ENCODE peak calls at places on chromosomes 2 and 18, in eight cellular contexts. C, G, X, Q, U, S, T and J are unnamed samples.

GRCh38 chr2:207868855-207869596 is 99.3 kb upstream of the FZD5 start:
- DNase-seq in U (no peak), G (no peak), T (no peak), C (no peak), Q (no peak), S (no peak), X (no peak), J (no peak)

GRCh38 chr2:224638338-224638823 is 53.2 kb upstream of the CUL3 start:
- DNase-seq in G (no peak), S (no peak), C (no peak), Q (no peak), T (no peak), U (no peak), X (peak), J (no peak)

GRCh38 chr2:186716899-186717811 is 23.3 kb downstream of the FAM171B start:
- DNase-seq in U (no peak), G (no peak), X (no peak), C (no peak), T (no peak), Q (no peak), S (no peak), J (no peak)

GRCh38 chr2:158011055-158011771 is 90.5 kb upstream of the UPP2 start:
- DNase-seq in X (no peak), S (no peak), G (no peak), T (no peak), Q (no peak), U (no peak), C (no peak), J (no peak)

GRCh38 chr2:74010087-74010541 is 25.4 kb downstream of the TET3 start:
- DNase-seq in C (no peak), X (peak), S (no peak), G (no peak), Q (peak), U (no peak), T (no peak), J (no peak)

GRCh38 chr2:105857076-105857740 is 112.5 kb downstream of the NCK2 start:
- DNase-seq in C (no peak), S (no peak), G (no peak), X (no peak), U (no peak), Q (no peak), T (no peak), J (peak)

GRCh38 chr2:28661589-28662001 is 90.0 kb upstream of the PPP1CB start:
- DNase-seq in T (no peak), X (no peak), U (no peak), C (no peak), S (no peak), Q (peak), G (peak), J (no peak)

GRCh38 chr2:101188683-101189405 is 37.7 kb upstream of the TBC1D8 start:
- DNase-seq in U (peak), T (peak), Q (no peak), S (peak), C (no peak), G (peak), X (peak), J (no peak)

GRCh38 chr2:219081701-219082331 is 21.1 kb upstream of the IHH start:
- DNase-seq in C (no peak), G (no peak), T (no peak), S (no peak), X (peak), U (no peak), Q (no peak), J (no peak)

GRCh38 chr18:27763936-27764335 is 413.0 kb downstream of the CDH2 start:
- DNase-seq in S (no peak), C (no peak), U (no peak), T (no peak), X (no peak), Q (no peak), G (no peak), J (no peak)

GRCh38 chr18:30855762-30856161 is 186.8 kb downstream of the DSC3 start:
- DNase-seq in T (no peak), G (no peak), C (no peak), U (no peak), X (no peak), S (no peak), Q (no peak), J (no peak)

GRCh38 chr18:13930964-13931363 is 15.6 kb upstream of the MC2R start:
- DNase-seq in T (no peak), Q (no peak), C (no peak), S (no peak), G (no peak), U (no peak), X (no peak), J (no peak)

GRCh38 chr2:120238728-120239487 is 13.7 kb upstream of the RALB start:
- DNase-seq in C (no peak), Q (no peak), G (peak), T (peak), U (no peak), S (no peak), X (peak), J (no peak)

GRCh38 chr2:118852605-118853128 is 5.2 kb upstream of the EN1 start:
- DNase-seq in G (no peak), S (peak), Q (no peak), C (no peak), X (no peak), U (peak), T (no peak), J (no peak)

GRCh38 chr2:112092286-112093041 is 37.4 kb downstream of the TMEM87B start:
- DNase-seq in T (peak), C (no peak), U (no peak), G (no peak), Q (no peak), X (no peak), S (no peak), J (no peak)

GRCh38 chr2:150866431-150866830 is 379.0 kb upstream of the RND3 start:
- DNase-seq in T (no peak), U (no peak), Q (no peak), S (no peak), C (no peak), G (no peak), X (no peak), J (no peak)

GRCh38 chr2:4673025-4673489 is 969.7 kb downstream of the DCDC2C start:
- DNase-seq in X (no peak), Q (no peak), C (no peak), U (no peak), T (no peak), S (no peak), G (peak), J (no peak)

GRCh38 chr18:52392160-52392559 is 52.2 kb downstream of the DCC start:
- DNase-seq in X (no peak), T (no peak), C (no peak), U (no peak), S (no peak), Q (no peak), G (no peak), J (no peak)

GRCh38 chr2:75716406-75716805 is 5.7 kb upstream of the GCFC2 start:
- DNase-seq in X (no peak), S (no peak), T (no peak), C (no peak), G (peak), Q (no peak), U (no peak), J (no peak)

GRCh38 chr2:236882931-236883330 is 202.8 kb upstream of the COPS8 start:
- DNase-seq in Q (no peak), U (no peak), X (no peak), C (no peak), G (no peak), T (no peak), S (no peak), J (no peak)

GRCh38 chr18:75895135-75895534 is 467.6 kb upstream of the SMIM21 start:
- DNase-seq in S (no peak), C (no peak), X (no peak), G (no peak), Q (no peak), T (no peak), U (no peak), J (no peak)

GRCh38 chr2:25388491-25388890 is 46.8 kb upstream of the DNMT3A start:
- DNase-seq in G (no peak), Q (no peak), C (no peak), S (no peak), X (no peak), T (no peak), U (no peak), J (peak)

GRCh38 chr2:73009177-73009839 is 62.2 kb downstream of the SFXN5 start:
- DNase-seq in X (no peak), T (no peak), Q (no peak), G (no peak), S (no peak), U (no peak), C (no peak), J (no peak)

GRCh38 chr2:72971036-72971435 is 53.7 kb downstream of the EMX1 start:
- DNase-seq in U (no peak), G (no peak), T (no peak), Q (no peak), S (no peak), X (no peak), C (no peak), J (no peak)

GRCh38 chr2:4255491-4255890 is 552.1 kb downstream of the DCDC2C start:
- DNase-seq in S (no peak), U (no peak), X (no peak), T (no peak), Q (no peak), C (no peak), G (no peak), J (no peak)

GRCh38 chr2:27255187-27255586 is 7.7 kb downstream of the SLC30A3 start:
- DNase-seq in U (no peak), G (no peak), S (no peak), C (no peak), X (no peak), Q (no peak), T (no peak), J (no peak)

GRCh38 chr2:109690822-109691541 is 76.8 kb downstream of the SOWAHC start:
- DNase-seq in T (no peak), U (no peak), S (peak), Q (no peak), C (no peak), G (no peak), X (peak), J (no peak)

GRCh38 chr2:27380626-27381556 is at the start of gene ZNF513:
- DNase-seq in T (peak), X (peak), G (peak), Q (peak), U (peak), S (peak), C (peak), J (peak)

GRCh38 chr2:239306274-239307220 is 94.3 kb downstream of the HDAC4 start:
- DNase-seq in Q (no peak), G (no peak), T (no peak), U (no peak), C (no peak), X (no peak), S (no peak), J (no peak)

GRCh38 chr2:102286041-102286440 is 25.3 kb upstream of the IL1RL1 start:
- DNase-seq in U (no peak), X (no peak), Q (no peak), T (no peak), C (no peak), S (no peak), G (no peak), J (no peak)

GRCh38 chr2:205712983-205713531 is 30.8 kb downstream of the NRP2 start:
- DNase-seq in Q (no peak), X (no peak), T (no peak), G (no peak), S (no peak), U (no peak), C (no peak), J (no peak)

GRCh38 chr2:136112949-136113766 is 4.8 kb downstream of the CXCR4 start:
- DNase-seq in U (no peak), T (no peak), Q (no peak), G (no peak), C (no peak), S (no peak), X (no peak), J (no peak)

GRCh38 chr18:48488388-48488850 is 50.4 kb upstream of the CTIF start:
- DNase-seq in Q (no peak), G (peak), S (no peak), X (peak), U (no peak), T (peak), C (no peak), J (no peak)

GRCh38 chr2:215149060-215149459 is 10.6 kb upstream of the ABCA12 start:
- DNase-seq in U (no peak), G (no peak), C (no peak), X (no peak), T (no peak), Q (no peak), S (no peak), J (no peak)

GRCh38 chr2:218031771-218032257 is 29.0 kb upstream of the TNS1 start:
- DNase-seq in S (no peak), U (no peak), X (no peak), T (no peak), C (no peak), G (no peak), Q (no peak), J (no peak)

GRCh38 chr2:207163815-207164747 is 1.7 kb downstream of the KLF7 start:
- DNase-seq in S (no peak), G (peak), C (no peak), U (peak), X (peak), Q (peak), T (no peak), J (no peak)

GRCh38 chr2:134461511-134461910 is 207.6 kb downstream of the MGAT5 start:
- DNase-seq in X (no peak), Q (no peak), U (no peak), T (no peak), G (no peak), C (no peak), S (no peak), J (no peak)

GRCh38 chr2:47218066-47218581 is 63.0 kb upstream of the STPG4 start:
- DNase-seq in X (peak), G (no peak), U (no peak), Q (no peak), C (no peak), S (no peak), T (no peak), J (no peak)

GRCh38 chr2:134988994-134989605 is 58.1 kb downstream of the MAP3K19 start:
- DNase-seq in U (no peak), G (peak), C (no peak), Q (peak), S (no peak), X (peak), T (peak), J (no peak)